ENCODE peak calls at places on chromosome 5, in five cellular contexts. A, N, D, M and I are unnamed samples. For H3K4me1, the result is how much of the 10 kb centered on the place peaks cover.

GRCh38 chr5:41143124-41143523 is 70.2 kb downstream of the C6 start:
- ATAC-seq in A (no peak), N (no peak), D (no peak), M (no peak), I (no peak)

GRCh38 chr5:148740966-148741742 is 85.3 kb upstream of the ADRB2 start:
- ATAC-seq in A (peak), N (peak), D (peak), M (peak), I (peak)

GRCh38 chr5:134604908-134605307 is 27.7 kb downstream of the SAR1B start:
- ATAC-seq in A (no peak), N (no peak), D (peak), M (no peak), I (no peak)

GRCh38 chr5:73280821-73281746 is 108.1 kb downstream of the TMEM174 start:
- ATAC-seq in A (no peak), N (no peak), D (no peak), M (no peak), I (no peak)

GRCh38 chr5:147558826-147559225 is 49.0 kb upstream of the DPYSL3 start:
- ATAC-seq in A (peak), N (no peak), D (peak), M (peak), I (peak)

GRCh38 chr5:176530983-176531901 is 6.0 kb downstream of the RNF44 start:
- ATAC-seq in A (no peak), N (no peak), D (no peak), M (no peak), I (peak)

GRCh38 chr5:158117467-158118165 is 258.7 kb upstream of the CLINT1 start:
- ATAC-seq in A (no peak), N (no peak), D (no peak), M (peak), I (peak)

GRCh38 chr5:151195622-151196021 is 28.3 kb downstream of the CCDC69 start:
- ATAC-seq in A (no peak), N (no peak), D (no peak), M (peak), I (peak)

GRCh38 chr5:22391956-22392355 is 461.2 kb downstream of the CDH12 start:
- ATAC-seq in A (no peak), N (no peak), D (no peak), M (no peak), I (no peak)

GRCh38 chr5:142913728-142914338 is 143.7 kb downstream of the ARHGAP26 start:
- ATAC-seq in A (peak), N (no peak), D (no peak), M (no peak), I (no peak)

GRCh38 chr5:36570696-36571095 is 35.7 kb upstream of the SLC1A3 start:
- ATAC-seq in A (no peak), N (no peak), D (no peak), M (no peak), I (no peak)

GRCh38 chr5:87156631-87157030 is 111.1 kb upstream of the RASA1 start:
- ATAC-seq in A (no peak), N (no peak), D (no peak), M (no peak), I (no peak)

GRCh38 chr5:56111404-56111781 is 116.6 kb upstream of the IL6ST start:
- ATAC-seq in A (no peak), N (no peak), D (no peak), M (no peak), I (no peak)

GRCh38 chr5:147387109-147387508 is 122.8 kb downstream of the DPYSL3 start:
- ATAC-seq in A (no peak), N (no peak), D (no peak), M (no peak), I (no peak)

GRCh38 chr5:35987776-35988175 is 3.4 kb downstream of the UGT3A1 start:
- ATAC-seq in A (no peak), N (no peak), D (no peak), M (no peak), I (no peak)

GRCh38 chr5:1492757-1493156 is 31.0 kb downstream of the LPCAT1 start:
- ATAC-seq in A (no peak), N (no peak), D (peak), M (no peak), I (no peak)

GRCh38 chr5:134554319-134555222 is 29.1 kb downstream of the JADE2 start:
- ATAC-seq in A (peak), N (peak), D (peak), M (peak), I (peak)

GRCh38 chr5:175261526-175261925 is 182.5 kb downstream of the DRD1 start:
- ATAC-seq in A (no peak), N (no peak), D (no peak), M (no peak), I (no peak)

GRCh38 chr5:393846-394275 is 49.1 kb upstream of the EXOC3 start:
- ATAC-seq in A (no peak), N (peak), D (no peak), M (no peak), I (no peak)

GRCh38 chr5:115415143-115415491 is 118.7 kb upstream of the CCDC112 start:
- ATAC-seq in A (peak), N (no peak), D (peak), M (peak), I (no peak)

GRCh38 chr5:643351-643801 is 31.2 kb downstream of the CEP72 start:
- ATAC-seq in A (no peak), N (no peak), D (peak), M (no peak), I (no peak)

GRCh38 chr5:150138551-150139265 is 16.9 kb downstream of the PDGFRB start:
- ATAC-seq in A (peak), N (no peak), D (no peak), M (no peak), I (peak)

GRCh38 chr5:150139334-150139733 is 16.3 kb downstream of the PDGFRB start:
- ATAC-seq in A (no peak), N (no peak), D (no peak), M (no peak), I (no peak)

GRCh38 chr5:150136841-150137167 is 18.8 kb downstream of the PDGFRB start:
- ATAC-seq in A (no peak), N (no peak), D (no peak), M (no peak), I (no peak)

GRCh38 chr5:150137168-150137957 is 18.3 kb downstream of the PDGFRB start:
- ATAC-seq in A (peak), N (no peak), D (no peak), M (no peak), I (no peak)

GRCh38 chr5:150137997-150138396 is 17.6 kb downstream of the PDGFRB start:
- ATAC-seq in A (peak), N (no peak), D (no peak), M (no peak), I (peak)
- H3K4me1 ChIP-seq in A (half or more), N (under half), D (under half), M (under half), I (half or more)

DNA sequence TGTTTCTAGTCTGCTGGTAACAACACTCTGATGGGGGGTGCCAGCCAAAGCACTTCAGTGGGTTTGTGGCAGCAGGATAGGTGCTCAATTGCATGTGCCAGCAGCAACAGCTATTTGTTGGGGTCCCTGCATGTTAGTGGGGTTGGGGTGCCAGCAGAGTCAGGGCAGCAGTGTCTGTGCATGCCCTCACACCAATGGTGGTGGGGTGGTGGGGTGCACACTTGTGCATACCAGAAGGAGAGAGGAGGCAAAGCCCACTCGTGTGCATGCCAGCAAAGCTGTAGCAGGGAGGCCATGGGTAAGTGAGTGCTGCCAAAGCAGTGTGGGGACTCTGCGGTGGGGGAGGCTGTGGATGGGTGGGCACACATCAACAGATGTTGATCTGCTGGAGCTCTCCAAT is 232.2 kb downstream of the GABRG2 start:
- ATAC-seq in A (no peak), N (no peak), D (no peak), M (no peak), I (no peak)
- TF ChIP-seq POLR2AphosphoS5 in A (no peak), N (no peak), D (no peak), M (no peak), I (no peak)

DNA sequence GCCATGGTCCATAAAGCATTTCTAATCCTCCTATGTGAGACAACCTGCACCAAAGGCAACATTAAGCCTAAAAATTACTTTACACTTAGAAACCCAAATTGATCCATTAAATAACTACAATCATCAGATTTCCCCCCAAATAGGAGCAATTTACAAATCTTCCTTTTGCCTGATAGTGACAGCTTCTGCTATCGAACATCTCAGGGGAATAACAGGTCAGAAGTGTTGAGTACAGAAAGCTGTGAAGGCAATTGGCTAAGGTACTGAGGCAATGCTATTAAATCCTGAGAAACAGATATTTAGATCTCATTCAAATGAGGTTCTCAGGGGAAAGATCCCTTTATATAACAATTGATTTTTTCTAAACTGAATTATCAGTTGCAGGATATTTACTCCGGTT is 141.1 kb downstream of the PIK3R1 start:
- ATAC-seq in A (no peak), N (no peak), D (no peak), M (no peak), I (no peak)
- TF ChIP-seq EP300 in A (no peak), N (no peak), D (no peak), M (no peak), I (no peak)

DNA sequence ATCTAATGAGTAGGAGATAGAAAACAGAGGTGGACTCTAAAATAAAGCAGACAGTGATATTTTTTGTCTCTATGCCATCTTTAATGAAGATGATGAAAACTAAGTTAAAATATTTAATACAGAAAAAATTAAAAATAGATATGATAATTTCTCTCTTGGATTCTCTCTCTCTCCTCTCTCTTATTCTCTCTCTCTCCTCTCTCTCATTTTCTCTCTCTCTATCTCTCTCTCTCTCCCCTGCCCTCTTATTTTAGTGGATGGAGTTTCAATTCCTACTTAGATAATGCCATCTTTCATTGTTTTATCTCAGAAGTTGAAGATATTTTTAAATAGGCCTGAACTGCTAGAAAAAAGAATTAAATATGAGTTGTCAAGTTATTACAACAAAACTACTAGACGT is 38.2 kb downstream of the ESM1 start:
- ATAC-seq in A (no peak), N (no peak), D (no peak), M (no peak), I (no peak)
- H3K4me1 ChIP-seq in A (under half), N (under half), D (under half), M (under half), I (under half)

GRCh38 chr5:137164961-137165360 is 334.2 kb downstream of the SPOCK1 start:
- ATAC-seq in A (no peak), N (no peak), D (no peak), M (no peak), I (no peak)
- TF ChIP-seq POLR2AphosphoS5 in A (no peak), N (no peak), D (no peak), M (no peak), I (no peak)